ENCODE peak calls at places on chromosomes 4 and X, in six cellular contexts. O is IMR-90, P is neuronal stem cell, I is mesenchymal stem cell, R is trophoblast cell, F is H1. K is an unnamed sample.

GRCh38 chr4:139711461-139711860 is 45.8 kb downstream of the MGST2 start:
- DNase-seq in O (peak), P (no peak), I (peak), R (peak), F (no peak), K (no peak)

GRCh38 chrX:11341274-11342256 is 48.4 kb downstream of the AMELX start:
- DNase-seq in O (peak), P (no peak), I (peak), R (peak), F (no peak), K (no peak)

GRCh38 chrX:123477673-123478072 is 255.2 kb downstream of the THOC2 start:
- DNase-seq in O (no peak), P (no peak), I (no peak), R (no peak), F (no peak), K (no peak)

GRCh38 chr4:77931452-77932135 is 69.0 kb downstream of the MRPL1 start:
- DNase-seq in O (peak), P (no peak), I (peak), R (no peak), F (no peak), K (no peak)

GRCh38 chr4:140186651-140187315 is 32.8 kb upstream of the MAML3 start:
- DNase-seq in O (peak), P (no peak), I (peak), R (peak), F (no peak), K (no peak)

GRCh38 chr4:157664726-157665125 is 444.2 kb downstream of the GRIA2 start:
- DNase-seq in O (peak), P (no peak), I (peak), R (no peak), F (no peak), K (no peak)

GRCh38 chrX:72110051-72110926 is 21.4 kb downstream of the RTL5 start:
- DNase-seq in O (no peak), P (no peak), I (no peak), R (no peak), F (no peak), K (no peak)

GRCh38 chr4:5164221-5164912 is 113.1 kb downstream of the STK32B start:
- DNase-seq in O (no peak), P (no peak), I (no peak), R (no peak), F (no peak), K (peak)

GRCh38 chr4:183349673-183350072 is 27.4 kb upstream of the CLDN24 start:
- DNase-seq in O (peak), P (no peak), I (peak), R (no peak), F (no peak), K (no peak)

GRCh38 chr4:159367421-159368105 is 264.7 kb downstream of the RAPGEF2 start:
- DNase-seq in O (no peak), P (no peak), I (no peak), R (no peak), F (no peak), K (no peak)

GRCh38 chr4:37634180-37634579 is 52.0 kb downstream of the RELL1 start:
- DNase-seq in O (no peak), P (no peak), I (no peak), R (no peak), F (no peak), K (no peak)

GRCh38 chrX:130048686-130049222 is 61.5 kb downstream of the ELF4 start:
- DNase-seq in O (no peak), P (no peak), I (no peak), R (peak), F (no peak), K (no peak)

GRCh38 chr4:65437102-65437501 is 233.2 kb downstream of the EPHA5 start:
- DNase-seq in O (no peak), P (no peak), I (no peak), R (no peak), F (no peak), K (no peak)

GRCh38 chr4:102466298-102466697 is 34.9 kb upstream of the NFKB1 start:
- DNase-seq in O (peak), P (no peak), I (peak), R (no peak), F (no peak), K (no peak)

GRCh38 chrX:56233682-56234081 is 1.5 kb downstream of the KLF8 start:
- DNase-seq in O (no peak), P (no peak), I (peak), R (peak), F (peak), K (peak)

GRCh38 chrX:65706041-65706828 is 38.8 kb downstream of the MSN start:
- DNase-seq in O (peak), P (no peak), I (peak), R (peak), F (no peak), K (no peak)

GRCh38 chr4:118102195-118102594 is 67.9 kb downstream of the NDST3 start:
- DNase-seq in O (no peak), P (no peak), I (no peak), R (no peak), F (no peak), K (no peak)

GRCh38 chrX:154487518-154488290 is 1.3 kb upstream of the UBL4A start:
- DNase-seq in O (no peak), P (no peak), I (no peak), R (no peak), F (no peak), K (no peak)

GRCh38 chr4:144295286-144295995 is 154.9 kb upstream of the GYPA start:
- DNase-seq in O (peak), P (no peak), I (no peak), R (peak), F (no peak), K (no peak)

GRCh38 chr4:43337707-43338106 is 445.2 kb downstream of the GRXCR1 start:
- DNase-seq in O (peak), P (no peak), I (no peak), R (no peak), F (no peak), K (no peak)

DNA sequence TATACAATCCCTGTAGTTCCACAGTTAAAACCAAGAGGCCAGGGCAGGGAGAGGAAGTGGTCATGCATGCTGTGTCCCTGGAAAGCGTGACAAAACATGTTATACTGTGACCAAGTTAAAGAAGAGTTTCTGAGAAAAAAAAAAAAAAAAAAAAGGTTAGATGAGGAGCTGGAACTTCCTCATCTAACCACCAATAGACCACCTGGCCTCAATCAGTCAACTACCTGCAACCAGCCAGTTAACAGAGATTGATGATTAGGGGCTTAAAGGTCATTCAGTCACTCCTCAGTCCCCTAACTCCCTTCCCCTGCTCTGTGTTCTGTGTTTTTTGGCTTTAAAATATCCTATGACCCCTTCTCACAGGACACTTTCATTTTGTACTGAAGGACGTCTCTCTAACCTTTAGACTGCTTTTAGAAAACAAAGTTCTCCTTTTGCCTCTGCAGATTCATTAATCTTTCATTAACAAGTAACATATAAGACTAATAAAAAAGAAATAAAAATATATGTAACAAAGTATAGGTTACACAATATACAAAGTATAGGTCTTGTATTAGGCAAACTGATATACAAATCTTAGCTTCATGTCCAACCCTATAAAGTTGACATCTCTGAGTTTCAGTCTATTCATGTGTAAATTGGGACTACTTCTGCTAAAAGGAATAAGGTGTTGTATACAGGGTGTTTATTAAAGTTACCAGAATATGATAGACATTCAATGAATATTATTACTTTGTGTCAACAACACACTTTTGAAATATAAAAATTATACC is 179.1 kb upstream of the NDST4 start:
- DNase-seq in O (no peak), P (no peak), I (no peak), R (no peak), F (no peak), K (no peak)
- H4K91ac ChIP-seq in O (no peak), P (no peak), I (no peak), R (no peak), F (no peak), K (no peak)

GRCh38 chr4:6933691-6934430 is 24.2 kb downstream of the TBC1D14 start:
- DNase-seq in O (no peak), P (no peak), I (no peak), R (peak), F (no peak), K (no peak)

GRCh38 chr4:6932475-6932874 is 22.8 kb downstream of the TBC1D14 start:
- DNase-seq in O (no peak), P (no peak), I (no peak), R (no peak), F (no peak), K (no peak)

GRCh38 chr4:6935961-6936360 is 26.3 kb downstream of the TBC1D14 start:
- DNase-seq in O (no peak), P (no peak), I (no peak), R (no peak), F (no peak), K (no peak)

GRCh38 chr4:6929735-6930464 is 20.3 kb downstream of the TBC1D14 start:
- DNase-seq in O (no peak), P (no peak), I (no peak), R (no peak), F (no peak), K (no peak)

GRCh38 chr4:6932918-6933317 is 23.3 kb downstream of the TBC1D14 start:
- DNase-seq in O (no peak), P (no peak), I (no peak), R (no peak), F (no peak), K (no peak)
- H3K4me2 ChIP-seq in O (no peak), P (no peak), I (no peak), R (no peak), F (no peak), K (no peak)

GRCh38 chr4:113708250-113708649 is 53.3 kb downstream of the CAMK2D start:
- DNase-seq in O (peak), P (no peak), I (peak), R (no peak), F (no peak), K (no peak)
- H4K91ac ChIP-seq in O (no peak), P (no peak), I (no peak), R (no peak), F (no peak), K (no peak)

GRCh38 chr4:76665721-76666120 is 230.7 kb downstream of the SHROOM3 start:
- DNase-seq in O (no peak), P (no peak), I (no peak), R (no peak), F (no peak), K (no peak)
- H3K4me2 ChIP-seq in O (no peak), P (no peak), I (no peak), R (no peak), F (no peak), K (no peak)

GRCh38 chr4:55732864-55733263 is 86.7 kb upstream of the EXOC1L start:
- DNase-seq in O (no peak), P (no peak), I (no peak), R (no peak), F (no peak), K (no peak)
- H4K91ac ChIP-seq in O (no peak), P (no peak), I (no peak), R (no peak), F (no peak), K (no peak)

GRCh38 chr4:41561241-41561640 is 23.3 kb downstream of the LIMCH1 start:
- DNase-seq in O (no peak), P (no peak), I (no peak), R (no peak), F (no peak), K (no peak)

GRCh38 chr4:41560112-41560511 is 22.2 kb downstream of the LIMCH1 start:
- DNase-seq in O (no peak), P (peak), I (no peak), R (no peak), F (no peak), K (no peak)
- H3K4me2 ChIP-seq in O (no peak), P (no peak), I (no peak), R (no peak), F (no peak), K (no peak)

GRCh38 chrX:81286608-81287007 is 84.7 kb downstream of the SH3BGRL start:
- DNase-seq in O (peak), P (no peak), I (no peak), R (no peak), F (no peak), K (no peak)

GRCh38 chrX:81280148-81280547 is 78.2 kb downstream of the SH3BGRL start:
- DNase-seq in O (no peak), P (no peak), I (no peak), R (no peak), F (peak), K (peak)

GRCh38 chrX:81291996-81292395 is 90.1 kb downstream of the SH3BGRL start:
- DNase-seq in O (no peak), P (no peak), I (no peak), R (no peak), F (no peak), K (no peak)

DNA sequence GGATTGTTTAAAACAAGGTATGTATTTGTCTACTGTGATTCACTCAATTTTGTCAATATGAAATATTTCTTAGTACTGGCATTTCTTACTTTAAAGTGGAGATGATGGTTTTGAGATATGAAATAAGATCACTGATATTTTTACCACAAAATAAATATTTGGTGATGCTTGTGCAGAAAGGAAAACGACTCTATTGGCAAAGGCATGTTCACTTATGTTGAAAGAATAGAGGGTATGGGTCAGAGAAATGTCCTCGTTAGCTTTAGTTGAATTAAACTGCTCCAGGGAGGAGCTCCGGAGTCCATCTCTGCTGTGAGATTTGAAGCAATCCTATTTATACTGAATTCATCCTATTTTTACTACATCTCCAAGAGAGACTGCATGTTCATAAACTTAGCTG is 84.2 kb downstream of the SH3BGRL start:
- DNase-seq in O (no peak), P (no peak), I (no peak), R (no peak), F (no peak), K (no peak)
- H4K91ac ChIP-seq in O (no peak), P (no peak), I (no peak), R (no peak), F (no peak), K (no peak)

GRCh38 chr4:16083217-16084191 is at the start of gene PROM1:
- DNase-seq in O (no peak), P (peak), I (no peak), R (no peak), F (peak), K (peak)
- H3K4me2 ChIP-seq in O (peak), P (peak), I (peak), R (peak), F (peak), K (peak)